ENCODE peak calls at places on chromosomes 13 and 19, in ten cellular contexts. S, E, F, T, J, K, V, A, R and O are unnamed samples.

GRCh38 chr13:88622362-88622973 is 951.3 kb downstream of the SLITRK5 start:
- DNase-seq in S (no peak), E (no peak), F (no peak), T (no peak), J (no peak), K (no peak), V (peak; percentile 1), A (peak; percentile 14), R (no peak), O (no peak)

GRCh38 chr19:48591021-48591420 is 15.5 kb upstream of the SPACA4 start:
- DNase-seq in S (no peak), E (no peak), F (no peak), T (no peak), J (peak; percentile 23), K (no peak), V (no peak), A (no peak), R (no peak), O (no peak)

GRCh38 chr19:4867534-4868285 is at the start of gene PLIN3:
- DNase-seq in S (peak; percentile 100), E (peak; percentile 78), F (peak; percentile 74), T (peak; percentile 92), J (peak; percentile 97), K (peak; percentile 92), V (peak; percentile 76), A (peak; percentile 84), R (peak; percentile 93), O (peak; percentile 100)

GRCh38 chr13:30679483-30680330 is 55.6 kb upstream of the ALOX5AP start:
- DNase-seq in S (peak; percentile 38), E (no peak), F (no peak), T (no peak), J (peak; percentile 60), K (no peak), V (peak; percentile 38), A (no peak), R (peak; percentile 19), O (peak; percentile 26)

GRCh38 chr13:111909501-111909900 is 157.4 kb upstream of the SOX1 start:
- DNase-seq in S (no peak), E (no peak), F (no peak), T (no peak), J (no peak), K (peak; percentile 22), V (no peak), A (no peak), R (no peak), O (no peak)

GRCh38 chr19:48955308-48955958 is 758 bp downstream of the BAX start:
- DNase-seq in S (no peak), E (no peak), F (no peak), T (no peak), J (no peak), K (no peak), V (no peak), A (no peak), R (no peak), O (no peak)

GRCh38 chr13:46817081-46817480 is 20.1 kb upstream of the ESD start:
- DNase-seq in S (no peak), E (no peak), F (no peak), T (no peak), J (peak; percentile 65), K (no peak), V (no peak), A (no peak), R (no peak), O (no peak)

GRCh38 chr19:12792048-12792852 is 964 bp downstream of the JUNB start:
- DNase-seq in S (peak; percentile 29), E (peak; percentile 72), F (no peak), T (no peak), J (peak; percentile 60), K (peak; percentile 87), V (peak; percentile 63), A (no peak), R (no peak), O (no peak)

GRCh38 chr19:33780251-33780650 is 16.4 kb upstream of the KCTD15 start:
- DNase-seq in S (no peak), E (no peak), F (no peak), T (no peak), J (no peak), K (no peak), V (no peak), A (no peak), R (no peak), O (no peak)

GRCh38 chr19:53013621-53014020 is at the start of gene ERVV-1:
- DNase-seq in S (no peak), E (no peak), F (no peak), T (no peak), J (no peak), K (no peak), V (no peak), A (no peak), R (no peak), O (no peak)

GRCh38 chr13:104936304-104936703 is 1599.2 kb downstream of the EFNB2 start:
- DNase-seq in S (no peak), E (no peak), F (no peak), T (no peak), J (no peak), K (no peak), V (no peak), A (no peak), R (no peak), O (no peak)

GRCh38 chr19:33428627-33429013 is 55.1 kb downstream of the CEBPG start:
- DNase-seq in S (no peak), E (no peak), F (no peak), T (no peak), J (no peak), K (peak; percentile 31), V (no peak), A (no peak), R (no peak), O (no peak)

GRCh38 chr13:41639237-41639904 is 182.0 kb downstream of the RGCC start:
- DNase-seq in S (no peak), E (no peak), F (no peak), T (no peak), J (no peak), K (no peak), V (no peak), A (no peak), R (no peak), O (no peak)

GRCh38 chr19:45498411-45499195 is at the start of gene PPM1N:
- DNase-seq in S (peak; percentile 47), E (no peak), F (no peak), T (no peak), J (peak; percentile 28), K (peak; percentile 83), V (peak; percentile 48), A (no peak), R (no peak), O (no peak)

GRCh38 chr19:33795370-33796163 is 1.1 kb upstream of the KCTD15 start:
- DNase-seq in S (peak; percentile 93), E (peak; percentile 73), F (no peak), T (no peak), J (peak; percentile 84), K (peak; percentile 58), V (no peak), A (no peak), R (peak; percentile 94), O (peak; percentile 82)

GRCh38 chr13:113005076-113005865 is 36.3 kb downstream of the MCF2L start:
- DNase-seq in S (no peak), E (no peak), F (no peak), T (no peak), J (no peak), K (no peak), V (peak; percentile 13), A (no peak), R (no peak), O (no peak)

GRCh38 chr13:105196052-105196451 is 1339.4 kb downstream of the EFNB2 start:
- DNase-seq in S (peak; percentile 4), E (no peak), F (no peak), T (no peak), J (peak; percentile 70), K (no peak), V (no peak), A (no peak), R (no peak), O (no peak)

GRCh38 chr19:55605637-55606470 is at the start of gene ZNF865:
- DNase-seq in S (peak; percentile 85), E (peak; percentile 68), F (peak; percentile 26), T (peak; percentile 67), J (peak; percentile 91), K (peak; percentile 82), V (peak; percentile 63), A (no peak), R (peak; percentile 88), O (peak; percentile 68)

GRCh38 chr19:15091918-15092753 is 10.1 kb downstream of the OR1I1 start:
- DNase-seq in S (peak; percentile 36), E (peak; percentile 61), F (no peak), T (peak; percentile 39), J (peak; percentile 83), K (peak; percentile 77), V (peak; percentile 58), A (no peak), R (no peak), O (peak; percentile 25)

GRCh38 chr13:39510296-39510695 is 92.7 kb downstream of the LHFPL6 start:
- DNase-seq in S (no peak), E (no peak), F (no peak), T (no peak), J (no peak), K (no peak), V (no peak), A (no peak), R (no peak), O (peak; percentile 43)

GRCh38 chr19:55156202-55157063 is 1.1 kb downstream of the TNNI3 start:
- DNase-seq in S (peak; percentile 80), E (no peak), F (no peak), T (no peak), J (no peak), K (no peak), V (no peak), A (peak; percentile 24), R (peak; percentile 90), O (peak; percentile 79)

GRCh38 chr13:99293178-99293577 is 14.0 kb downstream of the GPR183 start:
- DNase-seq in S (no peak), E (no peak), F (no peak), T (no peak), J (no peak), K (no peak), V (no peak), A (no peak), R (no peak), O (no peak)

GRCh38 chr13:19153782-19154450 is 27.7 kb downstream of the TUBA3C start:
- DNase-seq in S (no peak), E (no peak), F (no peak), T (no peak), J (no peak), K (no peak), V (no peak), A (no peak), R (no peak), O (no peak)

GRCh38 chr13:111034811-111035210 is 80.3 kb upstream of the ARHGEF7 start:
- DNase-seq in S (peak; percentile 44), E (no peak), F (no peak), T (peak; percentile 23), J (peak; percentile 28), K (no peak), V (no peak), A (no peak), R (no peak), O (no peak)

GRCh38 chr19:510606-511100 is 3.4 kb downstream of the TPGS1 start:
- DNase-seq in S (peak; percentile 91), E (peak; percentile 68), F (peak; percentile 37), T (peak; percentile 60), J (peak; percentile 89), K (peak; percentile 95), V (peak; percentile 92), A (peak; percentile 86), R (peak; percentile 54), O (no peak)

GRCh38 chr13:52405767-52406494 is at the start of gene THSD1:
- DNase-seq in S (peak; percentile 83), E (no peak), F (no peak), T (no peak), J (peak; percentile 37), K (peak; percentile 62), V (peak; percentile 3), A (no peak), R (peak; percentile 40), O (peak; percentile 44)

GRCh38 chr19:46297700-46298476 is 1.0 kb downstream of the HIF3A start:
- DNase-seq in S (peak; percentile 21), E (no peak), F (peak; percentile 16), T (no peak), J (peak; percentile 55), K (no peak), V (no peak), A (no peak), R (no peak), O (no peak)

GRCh38 chr13:98977568-98978270 is at the start of gene DOCK9:
- DNase-seq in S (peak; percentile 65), E (peak; percentile 21), F (peak; percentile 63), T (no peak), J (peak; percentile 79), K (no peak), V (no peak), A (no peak), R (no peak), O (peak; percentile 39)